ENCODE peak calls at places on chromosome 10, in six cellular contexts. One of them, this sample, is unnamed.

GRCh38 chr10:113866551-113867394 is 12.3 kb downstream of the NHLRC2 start:
- DNase-seq in ovary: no peak
- DNase-seq in body of pancreas: no peak
- DNase-seq in tibial nerve: no peak
- DNase-seq in cardiac muscle cell: no peak
- DNase-seq in vagina: no peak
- DNase-seq in this sample: no peak

GRCh38 chr10:7250236-7250635 is 160.6 kb downstream of the SFMBT2 start:
- DNase-seq in ovary: no peak
- DNase-seq in body of pancreas: no peak
- DNase-seq in tibial nerve: no peak
- DNase-seq in cardiac muscle cell: no peak
- DNase-seq in vagina: no peak
- DNase-seq in this sample: no peak

GRCh38 chr10:59319854-59320253 is 42.5 kb downstream of the FAM13C start:
- DNase-seq in ovary: no peak
- DNase-seq in body of pancreas: no peak
- DNase-seq in tibial nerve: no peak
- DNase-seq in cardiac muscle cell: no peak
- DNase-seq in vagina: no peak
- DNase-seq in this sample: no peak

GRCh38 chr10:126390324-126390723 is 2.0 kb upstream of the ADAM12 start:
- DNase-seq in ovary: no peak
- DNase-seq in body of pancreas: no peak
- DNase-seq in tibial nerve: no peak
- DNase-seq in cardiac muscle cell: no peak
- DNase-seq in vagina: no peak
- DNase-seq in this sample: no peak

GRCh38 chr10:80154978-80155695 is 22.6 kb downstream of the PLAC9 start:
- DNase-seq in ovary: no peak
- DNase-seq in body of pancreas: no peak
- DNase-seq in tibial nerve: no peak
- DNase-seq in cardiac muscle cell: peak
- DNase-seq in vagina: no peak
- DNase-seq in this sample: no peak

GRCh38 chr10:49585387-49585786 is 24.7 kb upstream of the SLC18A3 start:
- DNase-seq in ovary: no peak
- DNase-seq in body of pancreas: no peak
- DNase-seq in tibial nerve: no peak
- DNase-seq in cardiac muscle cell: no peak
- DNase-seq in vagina: no peak
- DNase-seq in this sample: no peak

GRCh38 chr10:48745662-48746245 is 61.1 kb downstream of the WDFY4 start:
- DNase-seq in ovary: no peak
- DNase-seq in body of pancreas: no peak
- DNase-seq in tibial nerve: no peak
- DNase-seq in cardiac muscle cell: no peak
- DNase-seq in vagina: peak
- DNase-seq in this sample: peak

GRCh38 chr10:6833458-6834011 is 253.5 kb upstream of the PRKCQ start:
- DNase-seq in ovary: no peak
- DNase-seq in body of pancreas: no peak
- DNase-seq in tibial nerve: no peak
- DNase-seq in cardiac muscle cell: no peak
- DNase-seq in vagina: no peak
- DNase-seq in this sample: no peak

GRCh38 chr10:75191821-75192568 is 18.6 kb upstream of the VDAC2 start:
- DNase-seq in ovary: peak
- DNase-seq in body of pancreas: peak
- DNase-seq in tibial nerve: no peak
- DNase-seq in cardiac muscle cell: peak
- DNase-seq in vagina: no peak
- DNase-seq in this sample: peak

GRCh38 chr10:96017227-96017687 is 26.1 kb upstream of the CCNJ start:
- DNase-seq in ovary: no peak
- DNase-seq in body of pancreas: peak
- DNase-seq in tibial nerve: no peak
- DNase-seq in cardiac muscle cell: peak
- DNase-seq in vagina: no peak
- DNase-seq in this sample: no peak

GRCh38 chr10:70695241-70696030 is 23.1 kb downstream of the ADAMTS14 start:
- DNase-seq in ovary: no peak
- DNase-seq in body of pancreas: no peak
- DNase-seq in tibial nerve: no peak
- DNase-seq in cardiac muscle cell: no peak
- DNase-seq in vagina: no peak
- DNase-seq in this sample: no peak

GRCh38 chr10:77888356-77888703 is 38.2 kb downstream of the DLG5 start:
- DNase-seq in ovary: no peak
- DNase-seq in body of pancreas: no peak
- DNase-seq in tibial nerve: no peak
- DNase-seq in cardiac muscle cell: peak
- DNase-seq in vagina: no peak
- DNase-seq in this sample: no peak

GRCh38 chr10:22365233-22365632 is 19.9 kb downstream of the SPAG6 start:
- DNase-seq in ovary: no peak
- DNase-seq in body of pancreas: no peak
- DNase-seq in tibial nerve: no peak
- DNase-seq in cardiac muscle cell: no peak
- DNase-seq in vagina: no peak
- DNase-seq in this sample: no peak

GRCh38 chr10:127424594-127425264 is 124.4 kb upstream of the NPS start:
- DNase-seq in ovary: no peak
- DNase-seq in body of pancreas: peak
- DNase-seq in tibial nerve: no peak
- DNase-seq in cardiac muscle cell: peak
- DNase-seq in vagina: no peak
- DNase-seq in this sample: no peak

GRCh38 chr10:26407406-26407969 is 30.7 kb upstream of the APBB1IP start:
- DNase-seq in ovary: no peak
- DNase-seq in body of pancreas: no peak
- DNase-seq in tibial nerve: no peak
- DNase-seq in cardiac muscle cell: peak
- DNase-seq in vagina: no peak
- DNase-seq in this sample: no peak

GRCh38 chr10:113309791-113310190 is 243.1 kb upstream of the HABP2 start:
- DNase-seq in ovary: no peak
- DNase-seq in body of pancreas: no peak
- DNase-seq in tibial nerve: no peak
- DNase-seq in cardiac muscle cell: no peak
- DNase-seq in vagina: no peak
- DNase-seq in this sample: no peak

GRCh38 chr10:79939969-79940368 is 8.9 kb downstream of the SFTPD start:
- DNase-seq in ovary: no peak
- DNase-seq in body of pancreas: no peak
- DNase-seq in tibial nerve: no peak
- DNase-seq in cardiac muscle cell: no peak
- DNase-seq in vagina: peak
- DNase-seq in this sample: no peak

GRCh38 chr10:58486821-58487220 is 25.9 kb upstream of the BICC1 start:
- DNase-seq in ovary: no peak
- DNase-seq in body of pancreas: no peak
- DNase-seq in tibial nerve: no peak
- DNase-seq in cardiac muscle cell: peak
- DNase-seq in vagina: no peak
- DNase-seq in this sample: no peak

GRCh38 chr10:93701903-93702277 is 502 bp downstream of the FRA10AC1 start:
- DNase-seq in ovary: no peak
- DNase-seq in body of pancreas: peak
- DNase-seq in tibial nerve: no peak
- DNase-seq in cardiac muscle cell: peak
- DNase-seq in vagina: no peak
- DNase-seq in this sample: no peak

GRCh38 chr10:16945566-16945965 is 128.3 kb upstream of the RSU1 start:
- DNase-seq in ovary: no peak
- DNase-seq in body of pancreas: no peak
- DNase-seq in tibial nerve: no peak
- DNase-seq in cardiac muscle cell: no peak
- DNase-seq in vagina: no peak
- DNase-seq in this sample: no peak

GRCh38 chr10:62250594-62251198 is 17.9 kb downstream of the RTKN2 start:
- DNase-seq in ovary: no peak
- DNase-seq in body of pancreas: no peak
- DNase-seq in tibial nerve: no peak
- DNase-seq in cardiac muscle cell: no peak
- DNase-seq in vagina: no peak
- DNase-seq in this sample: no peak

GRCh38 chr10:118674226-118674919 is 78.9 kb upstream of the PRLHR start:
- DNase-seq in ovary: no peak
- DNase-seq in body of pancreas: no peak
- DNase-seq in tibial nerve: no peak
- DNase-seq in cardiac muscle cell: no peak
- DNase-seq in vagina: no peak
- DNase-seq in this sample: no peak

GRCh38 chr10:118672163-118672562 is 76.7 kb upstream of the PRLHR start:
- DNase-seq in ovary: no peak
- DNase-seq in body of pancreas: no peak
- DNase-seq in tibial nerve: no peak
- DNase-seq in cardiac muscle cell: no peak
- DNase-seq in vagina: no peak
- DNase-seq in this sample: no peak

GRCh38 chr10:118669835-118670234 is 74.4 kb upstream of the PRLHR start:
- DNase-seq in ovary: no peak
- DNase-seq in body of pancreas: no peak
- DNase-seq in tibial nerve: no peak
- DNase-seq in cardiac muscle cell: no peak
- DNase-seq in vagina: no peak
- DNase-seq in this sample: no peak

GRCh38 chr10:118670472-118671124 is 75.2 kb upstream of the PRLHR start:
- DNase-seq in ovary: no peak
- DNase-seq in body of pancreas: no peak
- DNase-seq in tibial nerve: no peak
- DNase-seq in cardiac muscle cell: no peak
- DNase-seq in vagina: no peak
- DNase-seq in this sample: no peak

GRCh38 chr10:118672766-118673715 is 77.6 kb upstream of the PRLHR start:
- DNase-seq in ovary: no peak
- DNase-seq in body of pancreas: no peak
- DNase-seq in tibial nerve: no peak
- DNase-seq in cardiac muscle cell: no peak
- DNase-seq in vagina: no peak
- DNase-seq in this sample: no peak
- H3K27ac ChIP-seq in ovary: no peak
- H3K27ac ChIP-seq in body of pancreas: no peak
- H3K27ac ChIP-seq in tibial nerve: no peak
- H3K27ac ChIP-seq in cardiac muscle cell: no peak
- H3K27ac ChIP-seq in vagina: no peak
- H3K27ac ChIP-seq in this sample: no peak

GRCh38 chr10:82505009-82505408 is 630.0 kb downstream of the NRG3 start:
- DNase-seq in ovary: no peak
- DNase-seq in body of pancreas: no peak
- DNase-seq in tibial nerve: no peak
- DNase-seq in cardiac muscle cell: no peak
- DNase-seq in vagina: no peak
- DNase-seq in this sample: no peak
- H3K4me3 ChIP-seq in ovary: no peak
- H3K4me3 ChIP-seq in body of pancreas: no peak
- H3K4me3 ChIP-seq in tibial nerve: no peak
- H3K4me3 ChIP-seq in cardiac muscle cell: no peak
- H3K4me3 ChIP-seq in vagina: no peak
- H3K4me3 ChIP-seq in this sample: no peak

DNA sequence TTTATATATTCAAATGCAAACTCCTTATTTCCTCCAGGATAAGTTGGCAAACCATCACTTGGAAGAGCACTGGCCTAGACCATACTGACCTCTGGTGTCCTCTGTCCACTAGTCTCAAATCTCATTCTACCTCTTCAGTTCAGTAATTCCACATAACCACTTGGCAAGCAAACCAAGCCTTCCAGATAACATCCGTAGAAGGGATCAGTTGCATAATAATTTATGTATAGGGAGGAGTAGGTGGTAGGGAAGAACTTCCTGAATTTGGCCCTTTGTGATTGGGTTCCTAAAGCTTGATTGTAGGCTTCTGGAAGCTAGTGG is 55.0 kb downstream of the WAC start:
- DNase-seq in ovary: no peak
- DNase-seq in body of pancreas: no peak
- DNase-seq in tibial nerve: no peak
- DNase-seq in cardiac muscle cell: peak
- DNase-seq in vagina: no peak
- DNase-seq in this sample: no peak
- H3K27ac ChIP-seq in ovary: no peak
- H3K27ac ChIP-seq in body of pancreas: peak
- H3K27ac ChIP-seq in tibial nerve: no peak
- H3K27ac ChIP-seq in cardiac muscle cell: peak
- H3K27ac ChIP-seq in vagina: no peak
- H3K27ac ChIP-seq in this sample: no peak

GRCh38 chr10:116194061-116194460 is 78.9 kb downstream of the GFRA1 start:
- DNase-seq in ovary: no peak
- DNase-seq in body of pancreas: no peak
- DNase-seq in tibial nerve: no peak
- DNase-seq in cardiac muscle cell: no peak
- DNase-seq in vagina: no peak
- DNase-seq in this sample: no peak

GRCh38 chr10:116198636-116199035 is 74.4 kb downstream of the GFRA1 start:
- DNase-seq in ovary: no peak
- DNase-seq in body of pancreas: no peak
- DNase-seq in tibial nerve: no peak
- DNase-seq in cardiac muscle cell: no peak
- DNase-seq in vagina: no peak
- DNase-seq in this sample: no peak

GRCh38 chr10:116197961-116198360 is 75.0 kb downstream of the GFRA1 start:
- DNase-seq in ovary: no peak
- DNase-seq in body of pancreas: no peak
- DNase-seq in tibial nerve: no peak
- DNase-seq in cardiac muscle cell: no peak
- DNase-seq in vagina: no peak
- DNase-seq in this sample: no peak

GRCh38 chr10:116195039-116195438 is 78.0 kb downstream of the GFRA1 start:
- DNase-seq in ovary: no peak
- DNase-seq in body of pancreas: no peak
- DNase-seq in tibial nerve: no peak
- DNase-seq in cardiac muscle cell: no peak
- DNase-seq in vagina: no peak
- DNase-seq in this sample: no peak

DNA sequence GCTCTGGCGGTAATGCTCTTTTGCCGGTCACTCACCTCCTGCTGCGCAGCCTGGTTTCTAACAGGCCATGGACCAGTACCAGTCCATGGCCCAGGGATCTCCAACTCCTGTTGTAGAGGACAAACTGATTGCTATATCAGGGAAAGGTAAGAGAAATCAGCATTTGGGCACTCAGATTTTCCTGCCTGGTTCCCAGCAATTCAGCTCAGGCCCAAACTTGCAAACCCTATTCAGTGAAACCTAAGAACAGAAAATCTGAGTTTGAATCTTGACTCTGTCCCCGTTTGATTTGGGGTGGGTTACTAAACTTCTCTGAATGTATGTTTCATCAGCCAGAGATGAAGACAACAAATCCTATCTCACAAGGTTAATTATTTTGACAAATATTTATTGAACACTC is 77.4 kb downstream of the GFRA1 start:
- DNase-seq in ovary: no peak
- DNase-seq in body of pancreas: no peak
- DNase-seq in tibial nerve: no peak
- DNase-seq in cardiac muscle cell: no peak
- DNase-seq in vagina: no peak
- DNase-seq in this sample: no peak
- H3K4me3 ChIP-seq in ovary: no peak
- H3K4me3 ChIP-seq in body of pancreas: no peak
- H3K4me3 ChIP-seq in tibial nerve: no peak
- H3K4me3 ChIP-seq in cardiac muscle cell: no peak
- H3K4me3 ChIP-seq in vagina: no peak
- H3K4me3 ChIP-seq in this sample: no peak